ENCODE peak calls at places on chromosomes 3 and 15, in six cellular contexts. J, I, X, H, M and G are unnamed samples.
A peak's percentile ranks its signal among the peaks of the same experiment; 100 is the strongest.

GRCh38 chr3:11373645-11374044 is 101.4 kb downstream of the ATG7 start:
- DNase-seq in J (no peak), H (no peak), X (no peak), I (no peak), M (no peak), G (no peak)

GRCh38 chr3:113096158-113096893 is 105.5 kb downstream of the GTPBP8 start:
- DNase-seq in M (no peak), J (peak; percentile 30), X (no peak), I (no peak), H (no peak), G (no peak)

GRCh38 chr3:170918715-170919114 is 10.3 kb upstream of the EIF5A2 start:
- DNase-seq in J (no peak), X (no peak), M (no peak), I (no peak), H (no peak), G (no peak)

GRCh38 chr3:22980346-22980745 is 222.8 kb upstream of the UBE2E2 start:
- DNase-seq in M (no peak), X (no peak), I (no peak), H (no peak), J (peak; percentile 20), G (no peak)

GRCh38 chr15:49458145-49458544 is 35.1 kb downstream of the FGF7 start:
- DNase-seq in H (no peak), X (no peak), J (peak; percentile 74), I (no peak), M (no peak), G (no peak)

GRCh38 chr15:25053000-25053815 is 98.4 kb downstream of the SNRPN start:
- DNase-seq in M (no peak), H (no peak), I (no peak), J (no peak), X (no peak), G (no peak)

GRCh38 chr3:30282052-30282708 is 324.2 kb upstream of the TGFBR2 start:
- DNase-seq in X (no peak), J (peak; percentile 91), M (no peak), H (no peak), I (no peak), G (no peak)

GRCh38 chr3:194871864-194872668 is 186.4 kb downstream of the FAM43A start:
- DNase-seq in J (peak; percentile 31), H (no peak), X (no peak), I (no peak), M (no peak), G (no peak)

GRCh38 chr3:66452247-66453040 is 48.4 kb downstream of the LRIG1 start:
- DNase-seq in H (no peak), X (no peak), J (no peak), M (no peak), I (no peak), G (peak; percentile 20)

GRCh38 chr3:184600685-184601377 is 39.2 kb downstream of the EPHB3 start:
- DNase-seq in X (no peak), I (no peak), J (no peak), H (no peak), M (no peak), G (no peak)

GRCh38 chr3:23865595-23866396 is 51.0 kb downstream of the NKIRAS1 start:
- DNase-seq in H (no peak), M (no peak), X (no peak), I (no peak), J (peak; percentile 53), G (no peak)

GRCh38 chr15:94002026-94002425 is 229.3 kb upstream of the MCTP2 start:
- DNase-seq in X (no peak), J (no peak), H (no peak), M (no peak), I (no peak), G (no peak)

GRCh38 chr3:48561045-48561736 is 2.4 kb downstream of the UCN2 start:
- DNase-seq in X (peak; percentile 8), J (peak; percentile 59), I (no peak), M (no peak), H (peak; percentile 43), G (no peak)

GRCh38 chr3:10251006-10251405 is 2.7 kb downstream of the TATDN2 start:
- DNase-seq in M (no peak), I (no peak), H (no peak), J (no peak), X (no peak), G (no peak)

GRCh38 chr3:43236008-43236407 is 50.3 kb upstream of the SNRK start:
- DNase-seq in M (no peak), I (no peak), X (no peak), J (peak; percentile 83), H (no peak), G (no peak)

GRCh38 chr15:64311566-64311965 is 44.4 kb downstream of the CSNK1G1 start:
- DNase-seq in X (no peak), M (no peak), I (no peak), J (no peak), H (no peak), G (no peak)

GRCh38 chr3:67386446-67386845 is 268.0 kb downstream of the SUCLG2 start:
- DNase-seq in H (no peak), J (no peak), M (no peak), X (no peak), I (no peak), G (no peak)

GRCh38 chr15:76056931-76057330 is 2.9 kb upstream of the TMEM266 start:
- DNase-seq in H (no peak), M (no peak), J (no peak), I (no peak), X (no peak), G (no peak)

GRCh38 chr15:47355759-47356158 is 361.5 kb upstream of the SEMA6D start:
- DNase-seq in J (no peak), M (no peak), I (no peak), X (no peak), H (no peak), G (no peak)

GRCh38 chr3:123469323-123469995 is 20.6 kb upstream of the ADCY5 start:
- DNase-seq in J (no peak), I (no peak), X (no peak), H (no peak), M (no peak), G (no peak)